ENCODE peak calls at places on chromosome 4, in six cellular contexts. W is ELF-1, A is H9, R is HuH-7, M is HCEC 1CT, F is nephron progenitor cell. D is an unnamed sample.

GRCh38 chr4:76215120-76215519 is 1.5 kb upstream of the SCARB2 start:
- DNase-seq in F (no peak), W (no peak), A (no peak), M (no peak), R (no peak), D (no peak)

GRCh38 chr4:147586637-147587036 is 30.6 kb upstream of the TMEM184C start:
- DNase-seq in R (no peak), F (no peak), M (no peak), A (no peak), W (peak; percentile 5), D (no peak)

GRCh38 chr4:48127882-48128394 is 6.1 kb downstream of the TXK start:
- DNase-seq in F (peak; percentile 61), A (peak; percentile 91), W (peak; percentile 95), R (peak; percentile 51), M (peak; percentile 88), D (peak; percentile 50)

GRCh38 chr4:118941149-118941548 is 52.5 kb downstream of the SYNPO2 start:
- DNase-seq in W (no peak), M (peak; percentile 13), F (no peak), A (no peak), R (no peak), D (no peak)

GRCh38 chr4:47315346-47315745 is 148.2 kb downstream of the COMMD8 start:
- DNase-seq in W (no peak), R (no peak), F (no peak), M (peak; percentile 53), A (no peak), D (no peak)

GRCh38 chr4:124970011-124970410 is 257.5 kb upstream of the ANKRD50 start:
- DNase-seq in W (no peak), F (no peak), M (peak; percentile 56), R (no peak), A (no peak), D (no peak)

GRCh38 chr4:8836664-8837171 is 34.9 kb downstream of the HMX1 start:
- DNase-seq in M (no peak), W (no peak), A (no peak), F (no peak), R (no peak), D (no peak)

GRCh38 chr4:23614284-23614892 is 275.5 kb downstream of the PPARGC1A start:
- DNase-seq in W (peak; percentile 32), R (peak; percentile 61), A (peak; percentile 62), M (no peak), F (no peak), D (no peak)

GRCh38 chr4:82561745-82562552 is at the start of gene TMEM150C:
- DNase-seq in M (no peak), R (peak; percentile 53), A (peak; percentile 67), W (peak; percentile 49), F (peak; percentile 76), D (peak; percentile 71)

GRCh38 chr4:21117771-21118170 is 417.5 kb downstream of the PACRGL start:
- DNase-seq in F (no peak), A (no peak), R (no peak), W (no peak), M (no peak), D (no peak)

GRCh38 chr4:173213296-173213695 is 44.7 kb downstream of the GALNT7 start:
- DNase-seq in A (no peak), F (no peak), R (no peak), M (no peak), W (no peak), D (no peak)

GRCh38 chr4:128802680-128803628 is 6.5 kb upstream of the JADE1 start:
- DNase-seq in F (no peak), R (no peak), A (peak; percentile 74), M (no peak), W (no peak), D (no peak)

GRCh38 chr4:120919358-120919757 is 3.2 kb downstream of the PRDM5 start:
- DNase-seq in W (no peak), M (no peak), R (no peak), F (no peak), A (no peak), D (no peak)

GRCh38 chr4:112386051-112386450 is 88.9 kb downstream of the ALPK1 start:
- DNase-seq in W (no peak), M (no peak), R (no peak), F (peak; percentile 44), A (no peak), D (no peak)

GRCh38 chr4:13966241-13967195 is 339.0 kb upstream of the BOD1L1 start:
- DNase-seq in A (no peak), M (peak; percentile 92), F (no peak), R (no peak), W (no peak), D (peak; percentile 19)

GRCh38 chr4:109434007-109434792 is 585 bp downstream of the SEC24B start:
- DNase-seq in R (no peak), A (peak; percentile 44), M (peak; percentile 1), F (no peak), W (peak; percentile 55), D (peak; percentile 66)

GRCh38 chr4:111979921-111980320 is 165.3 kb upstream of the FAM241A start:
- DNase-seq in R (no peak), M (no peak), W (no peak), F (no peak), A (no peak), D (no peak)

GRCh38 chr4:120922390-120923200 is at the start of gene PRDM5:
- DNase-seq in A (peak; percentile 78), M (peak; percentile 43), W (peak; percentile 83), R (no peak), F (peak; percentile 72), D (peak; percentile 57)

GRCh38 chr4:140755811-140756291 is 334 bp downstream of the TBC1D9 start:
- DNase-seq in R (peak; percentile 25), M (peak; percentile 30), A (peak; percentile 48), W (peak; percentile 82), F (peak; percentile 75), D (peak; percentile 80)

GRCh38 chr4:98662619-98663225 is 4.3 kb upstream of the TSPAN5 start:
- DNase-seq in F (no peak), M (no peak), W (peak; percentile 64), R (no peak), A (peak; percentile 80), D (peak; percentile 20)

GRCh38 chr4:105280338-105280809 is 133.7 kb downstream of the TET2 start:
- DNase-seq in A (no peak), R (no peak), M (peak; percentile 76), F (no peak), W (no peak), D (no peak)

GRCh38 chr4:23819041-23819511 is 70.8 kb downstream of the PPARGC1A start:
- DNase-seq in F (no peak), M (peak; percentile 34), R (no peak), A (no peak), W (no peak), D (no peak)

GRCh38 chr4:45294464-45294863 is 568.1 kb upstream of the GNPDA2 start:
- DNase-seq in M (no peak), R (no peak), W (no peak), F (no peak), A (no peak), D (no peak)

GRCh38 chr4:77309496-77309895 is 152.5 kb downstream of the CCNG2 start:
- DNase-seq in A (no peak), M (no peak), W (no peak), R (no peak), F (no peak), D (no peak)

GRCh38 chr4:187286536-187286935 is 562.9 kb upstream of the FAT1 start:
- DNase-seq in W (peak; percentile 9), R (no peak), M (no peak), A (no peak), F (no peak), D (no peak)

GRCh38 chr4:102429553-102429952 is 71.6 kb upstream of the NFKB1 start:
- DNase-seq in F (no peak), W (peak; percentile 27), R (no peak), A (no peak), M (peak; percentile 78), D (no peak)

GRCh38 chr4:7434766-7435150 is at the start of gene PSAPL1:
- DNase-seq in F (peak; percentile 43), R (peak; percentile 93), W (peak; percentile 79), A (peak; percentile 74), M (no peak), D (no peak)

GRCh38 chr4:94455081-94455480 is 3.3 kb downstream of the PDLIM5 start:
- DNase-seq in R (no peak), A (no peak), M (peak; percentile 69), F (no peak), W (no peak), D (no peak)

GRCh38 chr4:39548425-39549067 is 21.3 kb upstream of the UGDH start:
- DNase-seq in A (no peak), M (no peak), F (no peak), R (no peak), W (no peak), D (no peak)

GRCh38 chr4:79651516-79651915 is 243.5 kb upstream of the GK2 start:
- DNase-seq in W (no peak), M (no peak), F (no peak), A (peak; percentile 39), R (no peak), D (no peak)

GRCh38 chr4:126610933-126611332 is 1021.8 kb upstream of the INTU start:
- DNase-seq in M (no peak), F (no peak), R (no peak), W (no peak), A (no peak), D (no peak)

GRCh38 chr4:30719363-30720020 is 677 bp upstream of the PCDH7 start:
- DNase-seq in W (peak; percentile 75), R (peak; percentile 87), A (peak; percentile 69), F (peak; percentile 62), M (peak; percentile 57), D (peak; percentile 67)

GRCh38 chr4:176561368-176561767 is 231.4 kb downstream of the VEGFC start:
- DNase-seq in M (no peak), R (no peak), W (no peak), F (no peak), A (no peak), D (no peak)

D was measured in glutamatergic neuron.